ENCODE peak calls at places on chromosomes 2 and 18, in seven cellular contexts. P is stimulated activated CD4-positive, alpha-beta T cell treated with anti-CD3 and anti-CD28 coated beads, Interleukin-12 subunit alpha, Interleukin-12 subunit beta, amount 100 ng/mL, for 4 hours; E is dorsolateral prefrontal cortex; O is NCI-H1436; Y is Calu3; N is nucleus accumbens; T is activated naive CD8-positive, alpha-beta T cell treated with anti-CD3 and anti-CD28 coated beads for 36 hours. B is an unnamed sample.

GRCh38 chr2:241315183-241315878 is at the start of gene HDLBP:
- DNase-seq in P (peak; percentile 100), O (peak; percentile 98), E (peak; percentile 95), N (peak; percentile 98), Y (peak; percentile 100), T (peak; percentile 100), B (peak; percentile 93)

GRCh38 chr18:34847408-34847807 is 137.3 kb downstream of the DTNA start:
- DNase-seq in Y (no peak), T (no peak), O (no peak), N (no peak), E (no peak), P (no peak), B (no peak)

GRCh38 chr2:29075894-29076700 is 1.8 kb upstream of the PCARE start:
- DNase-seq in O (no peak), E (peak; percentile 90), P (no peak), Y (no peak), T (no peak), N (peak; percentile 85), B (peak; percentile 24)

GRCh38 chr2:222698276-222698675 is 26.8 kb downstream of the MOGAT1 start:
- DNase-seq in P (no peak), O (no peak), Y (no peak), E (no peak), N (no peak), T (no peak), B (no peak)

GRCh38 chr2:234985608-234986115 is 33.8 kb downstream of the SH3BP4 start:
- DNase-seq in O (no peak), P (no peak), T (no peak), E (no peak), N (no peak), Y (no peak), B (no peak)

GRCh38 chr2:170166735-170167134 is 11.2 kb upstream of the MYO3B start:
- DNase-seq in O (no peak), N (no peak), E (no peak), P (no peak), Y (no peak), T (no peak), B (no peak)

GRCh38 chr2:65366595-65367125 is 65.7 kb downstream of the SPRED2 start:
- DNase-seq in E (no peak), P (no peak), O (peak; percentile 27), N (no peak), Y (peak; percentile 67), T (no peak), B (peak; percentile 97)

GRCh38 chr2:174442546-174443510 is 44.0 kb downstream of the GPR155 start:
- DNase-seq in P (no peak), T (no peak), Y (peak; percentile 4), E (no peak), N (no peak), O (no peak), B (peak; percentile 83)

GRCh38 chr18:3579701-3580100 is 129.7 kb downstream of the TGIF1 start:
- DNase-seq in T (no peak), P (no peak), E (no peak), Y (no peak), N (no peak), O (no peak), B (peak; percentile 98)

GRCh38 chr2:239461551-239462515 is 61.0 kb upstream of the HDAC4 start:
- DNase-seq in P (no peak), T (no peak), E (no peak), Y (no peak), O (no peak), N (no peak), B (no peak)

GRCh38 chr2:197090713-197091367 is 164.3 kb upstream of the PGAP1 start:
- DNase-seq in P (no peak), N (peak; percentile 31), E (no peak), O (no peak), Y (no peak), T (no peak), B (no peak)

GRCh38 chr2:123532999-123533398 is 492.1 kb upstream of the CNTNAP5 start:
- DNase-seq in N (no peak), E (no peak), Y (no peak), O (no peak), P (no peak), T (no peak), B (no peak)

GRCh38 chr2:161571051-161571429 is 53.2 kb upstream of the SLC4A10 start:
- DNase-seq in E (no peak), Y (no peak), P (no peak), N (no peak), O (no peak), T (peak; percentile 3), B (no peak)

B was measured in astrocyte.